ENCODE peak calls at places on chromosome 7, in four cellular contexts. C is HepG2, P is GM12878, F is H1. W is an unnamed sample.

GRCh38 chr7:127976056-127976455 is 55.2 kb downstream of the LRRC4 start:
- DNase-seq in C (no peak), P (no peak), F (no peak), W (no peak)

GRCh38 chr7:95264225-95264927 is 60.0 kb downstream of the PON1 start:
- DNase-seq in C (no peak), P (no peak), F (no peak), W (no peak)

GRCh38 chr7:89264126-89264525 is 468.6 kb upstream of the TEX47 start:
- DNase-seq in C (no peak), P (no peak), F (no peak), W (no peak)

GRCh38 chr7:1059200-1060091 is 15.1 kb downstream of the GPR146 start:
- DNase-seq in C (no peak), P (peak), F (peak), W (peak)

GRCh38 chr7:19919156-19920085 is 146.0 kb upstream of the TMEM196 start:
- DNase-seq in C (no peak), P (no peak), F (no peak), W (no peak)

GRCh38 chr7:139522830-139523198 is 671 bp upstream of the CLEC2L start:
- DNase-seq in C (no peak), P (no peak), F (no peak), W (no peak)

GRCh38 chr7:88184848-88185304 is 35.0 kb downstream of the SRI start:
- DNase-seq in C (no peak), P (peak), F (no peak), W (no peak)

GRCh38 chr7:151598045-151598444 is 78.3 kb upstream of the RHEB start:
- DNase-seq in C (peak), P (no peak), F (no peak), W (no peak)

GRCh38 chr7:134605978-134606923 is 40.4 kb upstream of the BPGM start:
- DNase-seq in C (peak), P (no peak), F (peak), W (peak)

GRCh38 chr7:151888716-151889115 is 11.8 kb upstream of the PRKAG2 start:
- DNase-seq in C (no peak), P (no peak), F (no peak), W (no peak)

GRCh38 chr7:132400667-132401142 is 175.6 kb downstream of the PLXNA4 start:
- DNase-seq in C (no peak), P (no peak), F (no peak), W (no peak)

GRCh38 chr7:27346531-27347260 is 104.1 kb downstream of the EVX1 start:
- DNase-seq in C (peak), P (no peak), F (no peak), W (peak)

GRCh38 chr7:108201766-108202165 is 71.6 kb upstream of the LAMB4 start:
- DNase-seq in C (no peak), P (no peak), F (no peak), W (no peak)

GRCh38 chr7:132402751-132403245 is 173.5 kb downstream of the PLXNA4 start:
- DNase-seq in C (no peak), P (no peak), F (no peak), W (no peak)

GRCh38 chr7:3087243-3087642 is 43.6 kb upstream of the CARD11 start:
- DNase-seq in C (no peak), P (no peak), F (no peak), W (peak)

GRCh38 chr7:92826258-92827004 is 9.9 kb downstream of the CDK6 start:
- DNase-seq in C (no peak), P (no peak), F (no peak), W (no peak)

GRCh38 chr7:141464551-141464950 is 86.7 kb upstream of the AGK start:
- DNase-seq in C (no peak), P (no peak), F (no peak), W (no peak)

GRCh38 chr7:105769951-105770628 is 106.3 kb downstream of the ATXN7L1 start:
- DNase-seq in C (no peak), P (no peak), F (no peak), W (no peak)

GRCh38 chr7:84231157-84231556 is 36.6 kb upstream of the SEMA3A start:
- DNase-seq in C (no peak), P (no peak), F (no peak), W (no peak)

GRCh38 chr7:94004024-94004945 is at the start of gene BET1:
- DNase-seq in C (peak), P (peak), F (peak), W (peak)

GRCh38 chr7:18916826-18917225 is 200.6 kb downstream of the TWIST1 start:
- DNase-seq in C (no peak), P (no peak), F (no peak), W (no peak)

GRCh38 chr7:6260291-6261183 is 11.9 kb downstream of the CYTH3 start:
- DNase-seq in C (no peak), P (no peak), F (peak), W (no peak)

GRCh38 chr7:45582136-45582742 is 8.1 kb downstream of the ADCY1 start:
- DNase-seq in C (no peak), P (no peak), F (no peak), W (no peak)

GRCh38 chr7:148084138-148084537 is 506.4 kb upstream of the C7orf33 start:
- DNase-seq in C (peak), P (no peak), F (no peak), W (peak)

GRCh38 chr7:835491-836401 is 3.5 kb downstream of the SUN1 start:
- DNase-seq in C (no peak), P (no peak), F (no peak), W (no peak)

GRCh38 chr7:116776610-116777289 is 85.6 kb upstream of the CAPZA2 start:
- DNase-seq in C (no peak), P (peak), F (no peak), W (no peak)

GRCh38 chr7:132351858-132352539 is 224.3 kb downstream of the PLXNA4 start:
- DNase-seq in C (no peak), P (no peak), F (no peak), W (no peak)

GRCh38 chr7:18499407-18500197 is 4.1 kb downstream of the HDAC9 start:
- DNase-seq in C (no peak), P (no peak), F (no peak), W (no peak)

GRCh38 chr7:12623885-12624498 is 53.5 kb downstream of the SCIN start:
- DNase-seq in C (no peak), P (no peak), F (no peak), W (peak)

GRCh38 chr7:116259821-116260440 is 49.6 kb downstream of the TES start:
- DNase-seq in C (no peak), P (no peak), F (no peak), W (no peak)

GRCh38 chr7:82156938-82157337 is 286.6 kb downstream of the CACNA2D1 start:
- DNase-seq in C (no peak), P (no peak), F (no peak), W (no peak)

GRCh38 chr7:101598422-101598957 is 30.6 kb downstream of the MYL10 start:
- DNase-seq in C (peak), P (no peak), F (no peak), W (no peak)

GRCh38 chr7:143255564-143255963 is 7.7 kb upstream of the GSTK1 start:
- DNase-seq in C (no peak), P (no peak), F (no peak), W (no peak)

GRCh38 chr7:129959480-129960332 is 6.9 kb upstream of the UBE2H start:
- DNase-seq in C (no peak), P (no peak), F (no peak), W (no peak)

GRCh38 chr7:37352974-37353948 is 95.4 kb downstream of the ELMO1 start:
- DNase-seq in C (no peak), P (no peak), F (peak), W (no peak)

GRCh38 chr7:27424749-27425148 is 182.1 kb downstream of the EVX1 start:
- DNase-seq in C (no peak), P (no peak), F (no peak), W (no peak)

GRCh38 chr7:123747620-123748141 is 1.1 kb downstream of the WASL start:
- DNase-seq in C (peak), P (no peak), F (peak), W (peak)

GRCh38 chr7:44141221-44141850 is at the start of gene MYL7:
- DNase-seq in C (no peak), P (no peak), F (no peak), W (no peak)
- TF ChIP-seq ZNF274 in C (no peak), P (no peak), F (no peak), W (no peak)

DNA sequence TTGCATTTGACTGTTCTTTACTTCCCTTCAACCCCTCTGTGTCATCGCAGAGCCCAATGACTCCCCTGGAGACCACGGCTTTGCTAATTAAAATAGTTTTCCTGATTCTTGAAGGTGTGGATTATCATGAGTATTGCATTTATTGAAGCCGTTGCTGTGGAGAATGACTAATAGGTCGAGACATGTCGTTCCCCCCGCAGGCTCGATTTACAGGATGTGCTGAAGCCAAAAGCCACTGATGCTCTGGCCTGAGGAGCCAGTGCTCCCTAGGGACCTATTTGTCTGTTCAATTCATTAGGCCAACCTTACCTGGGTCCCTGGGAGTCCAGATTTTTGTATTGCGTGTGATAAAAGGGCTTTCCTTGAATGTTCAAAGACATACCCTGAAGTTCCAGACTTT is 102.3 kb downstream of the NPTX2 start:
- DNase-seq in C (no peak), P (no peak), F (no peak), W (no peak)
- TF ChIP-seq SUZ12 in C (no peak), P (no peak), F (no peak), W (no peak)

GRCh38 chr7:85573346-85573745 is 386.5 kb upstream of the SEMA3D start:
- DNase-seq in C (no peak), P (no peak), F (no peak), W (no peak)
- TF ChIP-seq ZNF274 in C (no peak), P (no peak), F (no peak), W (no peak)

DNA sequence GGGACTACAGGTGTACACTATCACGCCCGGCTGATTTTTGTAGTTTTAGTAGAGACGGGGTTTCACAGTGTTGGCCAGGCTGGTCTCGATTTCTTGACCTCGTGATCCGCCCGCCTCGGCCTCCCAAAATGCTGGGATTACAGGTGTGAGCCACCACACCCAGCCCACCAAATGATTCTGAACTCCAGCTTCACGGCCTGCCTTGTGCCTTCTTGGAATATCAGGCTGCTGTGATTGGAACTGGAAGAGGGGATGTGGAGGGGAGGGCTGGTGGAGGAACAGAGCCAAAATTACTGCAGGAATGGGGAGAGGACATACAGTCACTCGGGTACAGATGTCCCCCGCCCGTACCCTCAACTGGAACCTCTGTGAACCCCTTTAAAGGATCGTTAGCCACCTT is 268.4 kb downstream of the ACTR3B start:
- DNase-seq in C (no peak), P (no peak), F (no peak), W (no peak)
- TF ChIP-seq SUZ12 in C (no peak), P (no peak), F (no peak), W (no peak)

DNA sequence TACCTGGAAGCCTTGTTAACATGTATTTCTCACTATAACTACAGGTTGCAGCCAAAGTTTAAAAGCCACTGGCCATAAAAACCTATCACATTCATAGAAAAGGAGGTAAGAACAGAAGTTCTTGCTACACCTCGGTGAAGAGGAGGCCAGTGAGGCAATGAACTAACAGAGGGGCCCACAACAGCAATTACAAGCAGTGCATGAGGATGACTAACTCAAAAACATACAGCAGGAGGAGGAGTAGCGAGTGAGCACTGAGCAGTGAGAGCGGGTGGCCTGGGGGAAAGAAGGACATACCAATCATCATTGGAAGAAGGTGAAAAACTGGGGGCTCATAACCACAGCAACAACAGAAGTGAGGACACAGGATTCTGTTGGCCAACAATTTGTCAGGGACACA is 51.6 kb downstream of the NUDCD3 start:
- DNase-seq in C (no peak), P (no peak), F (no peak), W (no peak)
- TF ChIP-seq ZNF274 in C (no peak), P (no peak), F (no peak), W (no peak)

DNA sequence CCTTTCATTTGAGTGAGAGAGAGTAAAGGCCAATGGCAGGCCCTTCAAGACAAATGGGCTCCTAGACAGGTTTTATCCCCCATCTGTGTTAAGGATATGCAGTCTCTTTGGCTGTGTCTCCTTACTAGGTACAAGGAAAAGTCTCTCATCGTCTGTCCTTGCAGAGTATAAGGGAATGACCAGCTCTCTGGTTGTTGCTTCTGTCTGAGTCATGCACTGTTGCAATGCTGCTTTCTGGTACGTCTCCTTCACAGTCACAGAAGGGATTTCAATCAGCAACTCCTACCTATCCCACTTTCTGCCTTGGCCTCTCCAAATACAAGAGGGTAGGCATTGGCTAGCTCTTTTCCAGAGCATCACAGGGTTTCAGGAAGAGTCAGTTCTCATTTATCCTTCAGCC is 48.1 kb downstream of the CTTNBP2 start:
- DNase-seq in C (no peak), P (no peak), F (no peak), W (no peak)
- TF ChIP-seq SUZ12 in C (no peak), P (no peak), F (no peak), W (no peak)

DNA sequence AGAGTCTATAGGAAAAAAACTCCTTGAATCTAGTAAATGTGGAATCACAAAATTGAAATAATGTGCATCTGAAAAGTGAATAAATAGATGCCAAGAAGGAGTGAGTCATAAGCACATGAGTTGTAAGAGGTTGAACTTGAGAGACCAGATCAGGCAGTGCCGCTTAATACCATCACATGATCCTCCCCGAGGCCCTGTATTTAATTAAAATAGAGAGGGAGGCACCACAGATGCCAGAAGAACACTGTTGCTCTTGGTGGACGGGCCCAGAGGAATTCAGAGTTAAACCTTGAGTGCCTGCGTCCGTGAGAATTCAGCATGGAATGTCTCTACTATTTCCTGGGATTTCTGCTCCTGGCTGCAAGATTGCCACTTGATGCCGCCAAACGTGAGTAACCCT is at the start of gene GPNMB:
- DNase-seq in C (no peak), P (no peak), F (no peak), W (no peak)
- TF ChIP-seq ZNF274 in C (no peak), P (no peak), F (no peak), W (no peak)